ENCODE peak calls at places on chromosomes 6 and 20, in eight cellular contexts. F is left ventricle myocardium inferior; M is gastrocnemius medialis; P is CD8-positive, alpha-beta memory T cell; R is WERI-Rb-1; V is IMR-90; N is naive thymus-derived CD4-positive, alpha-beta T cell; C is right atrium auricular region. B is an unnamed sample.

GRCh38 chr20:54257090-54257816 is 49.4 kb downstream of the PFDN4 start:
- DNase-seq in P (no peak), V (peak; percentile 96), C (no peak), R (no peak), F (no peak), M (peak; percentile 20), N (no peak), B (no peak)

GRCh38 chr6:119124079-119124824 is 45.8 kb upstream of the FAM184A start:
- DNase-seq in V (no peak), C (no peak), F (no peak), M (no peak), N (no peak), P (no peak), R (no peak), B (no peak)

GRCh38 chr20:34074101-34074760 is 37.8 kb downstream of the EIF2S2 start:
- DNase-seq in V (peak; percentile 37), C (no peak), N (no peak), M (no peak), F (no peak), R (peak; percentile 62), P (no peak), B (no peak)

GRCh38 chr6:129695373-129696027 is 14.5 kb downstream of the ARHGAP18 start:
- DNase-seq in F (no peak), C (no peak), V (no peak), M (no peak), P (no peak), N (no peak), R (no peak), B (no peak)

GRCh38 chr6:105755885-105756284 is 330.3 kb upstream of the PRDM1 start:
- DNase-seq in R (no peak), C (no peak), P (no peak), F (no peak), N (no peak), V (no peak), M (no peak), B (no peak)

GRCh38 chr6:26330835-26331808 is 33.9 kb upstream of the BTN3A2 start:
- DNase-seq in F (no peak), N (peak; percentile 58), P (peak; percentile 52), M (no peak), C (no peak), R (peak; percentile 75), V (peak; percentile 62), B (peak; percentile 13)

GRCh38 chr20:35695245-35695749 is 3.9 kb downstream of the NFS1 start:
- DNase-seq in N (no peak), C (no peak), V (no peak), M (no peak), F (no peak), P (no peak), R (no peak), B (no peak)

GRCh38 chr6:8207191-8207868 is 105.0 kb upstream of the EEF1E1 start:
- DNase-seq in N (no peak), R (no peak), F (no peak), P (no peak), M (no peak), V (no peak), C (no peak), B (no peak)

GRCh38 chr20:11654766-11655165 is 262.9 kb upstream of the BTBD3 start:
- DNase-seq in M (no peak), F (no peak), C (no peak), V (no peak), N (no peak), R (no peak), P (no peak), B (no peak)

GRCh38 chr6:2020909-2021308 is 224.5 kb downstream of the GMDS start:
- DNase-seq in N (no peak), V (peak; percentile 58), F (no peak), M (no peak), C (no peak), P (no peak), R (no peak), B (peak; percentile 7)

GRCh38 chr6:38453302-38453701 is 186.4 kb downstream of the BTBD9 start:
- DNase-seq in N (no peak), M (no peak), P (no peak), V (no peak), F (no peak), C (no peak), R (no peak), B (no peak)

GRCh38 chr6:34015576-34015975 is 130.3 kb downstream of the GRM4 start:
- DNase-seq in N (no peak), M (no peak), V (no peak), P (no peak), C (no peak), R (no peak), F (no peak), B (no peak)

GRCh38 chr20:20199338-20200160 is 147.2 kb downstream of the CFAP61 start:
- DNase-seq in V (no peak), P (no peak), N (no peak), M (no peak), F (no peak), R (no peak), C (no peak), B (no peak)

GRCh38 chr6:128990349-128990748 is 107.4 kb downstream of the LAMA2 start:
- DNase-seq in C (no peak), M (no peak), N (no peak), P (no peak), F (no peak), V (no peak), R (no peak), B (no peak)

GRCh38 chr20:58894652-58895051 is 42.1 kb downstream of the GNAS start:
- DNase-seq in R (no peak), F (no peak), N (no peak), C (no peak), P (no peak), V (no peak), M (no peak), B (no peak)

GRCh38 chr6:157877573-157878011 is 54.5 kb downstream of the SNX9 start:
- DNase-seq in M (no peak), C (no peak), R (no peak), P (peak; percentile 25), F (no peak), N (peak; percentile 24), V (no peak), B (no peak)

GRCh38 chr6:9456241-9456658 is 958.6 kb downstream of the TFAP2A start:
- DNase-seq in C (no peak), M (no peak), N (no peak), R (peak; percentile 96), P (no peak), F (no peak), V (no peak), B (peak; percentile 89)

GRCh38 chr20:59933849-59934585 is 580 bp upstream of the SYCP2 start:
- DNase-seq in F (peak; percentile 86), C (peak; percentile 71), P (peak; percentile 79), N (peak; percentile 88), R (peak; percentile 78), V (peak; percentile 49), M (peak; percentile 76), B (no peak)

GRCh38 chr6:52213127-52213526 is 27.0 kb downstream of the IL17A start:
- DNase-seq in P (no peak), V (no peak), M (no peak), R (no peak), N (peak; percentile 17), F (no peak), C (no peak), B (no peak)

GRCh38 chr6:115891111-115891669 is 169.5 kb downstream of the FRK start:
- DNase-seq in C (no peak), N (no peak), F (no peak), R (no peak), M (no peak), P (no peak), V (peak; percentile 30), B (no peak)

GRCh38 chr6:132952998-132953397 is 138.6 kb downstream of the RPS12 start:
- DNase-seq in M (no peak), N (no peak), C (no peak), R (no peak), V (no peak), F (no peak), P (no peak), B (peak; percentile 62)
- H3K27ac ChIP-seq in M (no peak overlapping the region), N (no peak overlapping the region), C (no peak overlapping the region), R (no peak overlapping the region), V (no peak overlapping the region), F (no peak overlapping the region), P (no peak overlapping the region), B (peak overlapping the region; percentile 22)

GRCh38 chr6:135179920-135180457 is 1.1 kb upstream of the MYB start:
- DNase-seq in C (no peak), M (no peak), P (peak; percentile 46), N (peak; percentile 18), V (peak; percentile 46), R (no peak), F (no peak), B (no peak)
- H3K4me3 ChIP-seq in C (peak overlapping the region; percentile 59), M (peak overlapping the region; percentile 58), P (peak overlapping the region; percentile 40), N (peak overlapping the region; percentile 18), V (no peak overlapping the region), R (peak overlapping the region; percentile 63), F (peak overlapping the region; percentile 72), B (peak overlapping the region; percentile 32)

DNA sequence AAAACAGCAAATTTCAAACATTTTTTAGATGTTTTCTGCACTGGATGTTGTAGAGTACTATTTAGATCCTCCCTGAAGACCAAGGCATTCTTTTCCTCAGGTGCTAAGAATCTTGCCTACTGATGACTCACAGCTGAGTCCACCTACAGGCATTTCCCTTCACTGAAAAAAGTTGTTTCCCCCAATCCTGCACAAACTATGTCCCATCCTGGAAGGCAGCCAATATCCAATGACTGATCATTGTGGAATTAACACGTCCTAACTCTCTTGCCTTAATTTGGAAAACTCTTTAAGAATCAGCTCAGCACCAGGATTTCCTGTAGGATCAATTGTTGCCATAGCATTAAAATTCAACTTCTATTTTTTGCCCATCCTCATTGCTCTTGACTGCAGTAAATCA is 268.4 kb upstream of the IRAK1BP1 start:
- DNase-seq in R (no peak), F (no peak), M (no peak), N (no peak), V (peak; percentile 97), P (no peak), C (no peak), B (no peak)
- H3K27ac ChIP-seq in R (no peak overlapping the region), F (peak overlapping the region; percentile 34), M (no peak overlapping the region), N (no peak overlapping the region), V (no peak overlapping the region), P (no peak overlapping the region), C (peak overlapping the region; percentile 47), B (no peak overlapping the region)

GRCh38 chr6:46013639-46014038 is 2.0 kb downstream of the CLIC5 start:
- DNase-seq in P (no peak), F (no peak), N (no peak), C (no peak), V (no peak), R (no peak), M (no peak), B (no peak)

GRCh38 chr6:46010771-46011170 is 4.9 kb downstream of the CLIC5 start:
- DNase-seq in M (peak; percentile 76), C (no peak), V (no peak), F (no peak), P (no peak), N (no peak), R (no peak), B (no peak)

GRCh38 chr6:46010270-46010669 is 5.4 kb downstream of the CLIC5 start:
- DNase-seq in F (no peak), N (no peak), C (no peak), M (no peak), R (no peak), P (no peak), V (no peak), B (no peak)

GRCh38 chr6:46014054-46014453 is 1.6 kb downstream of the CLIC5 start:
- DNase-seq in M (no peak), F (no peak), C (no peak), R (no peak), P (peak; percentile 20), N (peak; percentile 19), V (no peak), B (no peak)

GRCh38 chr6:46011241-46012085 is 4.2 kb downstream of the CLIC5 start:
- DNase-seq in F (peak; percentile 17), C (no peak), P (peak; percentile 62), V (no peak), N (peak; percentile 35), R (no peak), M (no peak), B (no peak)
- H3K4me3 ChIP-seq in F (peak overlapping the region; percentile 79), C (no peak overlapping the region), P (peak overlapping the region; percentile 42), V (no peak overlapping the region), N (peak overlapping the region; percentile 45), R (no peak overlapping the region), M (peak overlapping the region; percentile 3), B (no peak overlapping the region)